ENCODE peak calls at places on chromosomes 11 and 22, in four cellular contexts. M, E, L and U are unnamed samples.

GRCh38 chr11:119337581-119338317 is 2.9 kb downstream of the C1QTNF5 start:
- DNase-seq in E (no peak), M (no peak), L (no peak), U (peak; percentile 75)

GRCh38 chr11:2409026-2409553 is 8.5 kb downstream of the TSSC4 start:
- DNase-seq in E (no peak), L (no peak), M (no peak), U (no peak)

GRCh38 chr11:45930031-45930794 is 7.8 kb downstream of the LARGE2 start:
- DNase-seq in E (no peak), M (peak; percentile 88), L (peak; percentile 86), U (peak; percentile 63)

GRCh38 chr11:82873919-82874333 is 26.3 kb downstream of the PRCP start:
- DNase-seq in L (no peak), E (no peak), M (no peak), U (no peak)

GRCh38 chr22:39183991-39184585 is 31.6 kb upstream of the CBX7 start:
- DNase-seq in E (peak; percentile 48), M (no peak), L (no peak), U (no peak)

GRCh38 chr22:35191412-35191811 is 65.9 kb upstream of the HMGXB4 start:
- DNase-seq in M (no peak), E (no peak), L (no peak), U (no peak)

GRCh38 chr11:3855808-3856491 is 486 bp downstream of the STIM1 start:
- DNase-seq in M (no peak), E (peak; percentile 87), L (peak; percentile 46), U (peak; percentile 79)

GRCh38 chr22:43356881-43357280 is 13.7 kb upstream of the SCUBE1 start:
- DNase-seq in L (no peak), E (no peak), M (no peak), U (no peak)

GRCh38 chr22:30313527-30314385 is 13.0 kb downstream of the TBC1D10A start:
- DNase-seq in L (no peak), E (no peak), M (no peak), U (no peak)

GRCh38 chr11:41377709-41378394 is 81.6 kb downstream of the LRRC4C start:
- DNase-seq in L (no peak), M (no peak), E (no peak), U (no peak)

DNA sequence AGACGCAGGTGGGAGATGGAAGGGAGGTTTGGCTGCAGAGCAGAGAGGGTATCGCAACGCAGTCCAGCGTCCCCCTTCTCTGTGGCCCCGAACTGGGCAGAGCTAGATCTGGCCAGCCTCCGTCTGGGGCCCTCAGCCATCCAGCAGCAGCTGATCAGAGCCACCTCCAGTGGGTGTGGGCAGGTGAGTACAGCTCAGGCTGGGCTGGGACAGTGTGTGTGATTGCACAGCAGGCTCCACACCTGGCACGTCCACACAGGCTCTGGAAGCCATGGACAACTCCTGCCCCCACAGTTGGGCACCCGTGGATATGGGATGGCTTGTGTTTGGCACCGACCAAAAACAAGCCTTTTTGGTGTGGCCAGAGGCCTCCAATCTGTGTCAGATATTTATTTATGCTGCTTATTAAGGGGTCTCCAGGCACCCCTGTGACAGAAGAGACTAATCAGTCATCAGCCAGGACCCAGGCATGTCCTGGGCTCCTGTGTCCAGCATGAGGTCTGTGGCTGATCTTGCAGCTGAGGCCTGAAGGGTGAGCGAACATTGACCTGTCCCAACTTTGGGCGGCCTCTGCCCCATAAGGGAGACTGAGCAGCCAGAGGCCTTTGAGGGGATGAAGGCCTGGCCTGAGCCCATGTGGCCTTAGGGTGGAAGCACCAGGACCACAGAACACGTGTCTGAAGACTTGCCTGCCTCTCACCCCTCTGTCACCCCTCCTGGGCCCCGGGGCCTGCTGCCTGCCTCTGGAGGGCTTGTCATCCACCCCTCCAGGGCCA is 18.6 kb downstream of the POLR3H start:
- DNase-seq in M (no peak), L (no peak), E (peak; percentile 68), U (no peak)
- TF ChIP-seq POLR2AphosphoS5 in M (no peak), L (no peak), E (no peak), U (no peak)

GRCh38 chr22:24270556-24271405 is at the start of gene SPECC1L:
- DNase-seq in E (peak; percentile 97), M (peak; percentile 71), L (peak; percentile 96), U (peak; percentile 98)
- TF ChIP-seq EP300 in E (no peak), M (no peak), L (no peak), U (no peak)

GRCh38 chr11:72223615-72224586 is 666 bp upstream of the INPPL1 start:
- DNase-seq in E (peak; percentile 87), L (peak; percentile 82), M (no peak), U (peak; percentile 95)
- H3K4me1 ChIP-seq in E (peaks cover 44% of the 10 kb centered on the region), L (peaks cover 37% of the 10 kb centered on the region), M (peaks cover 23% of the 10 kb centered on the region), U (peaks cover 2% of the 10 kb centered on the region)

GRCh38 chr22:50117168-50117762 is 27.5 kb downstream of the MOV10L1 start:
- DNase-seq in E (no peak), M (no peak), L (no peak), U (no peak)
- TF ChIP-seq POLR2AphosphoS5 in E (no peak), M (no peak), L (no peak), U (no peak)

GRCh38 chr11:122242731-122243130 is 126.7 kb upstream of the BLID start:
- DNase-seq in M (no peak), E (no peak), L (no peak), U (no peak)

GRCh38 chr11:122248939-122249338 is 132.9 kb upstream of the BLID start:
- DNase-seq in E (no peak), M (no peak), L (no peak), U (no peak)

GRCh38 chr11:122241561-122241960 is 125.5 kb upstream of the BLID start:
- DNase-seq in E (no peak), L (no peak), M (no peak), U (no peak)

GRCh38 chr11:122248130-122248529 is 132.1 kb upstream of the BLID start:
- DNase-seq in L (no peak), M (no peak), E (no peak), U (no peak)

DNA sequence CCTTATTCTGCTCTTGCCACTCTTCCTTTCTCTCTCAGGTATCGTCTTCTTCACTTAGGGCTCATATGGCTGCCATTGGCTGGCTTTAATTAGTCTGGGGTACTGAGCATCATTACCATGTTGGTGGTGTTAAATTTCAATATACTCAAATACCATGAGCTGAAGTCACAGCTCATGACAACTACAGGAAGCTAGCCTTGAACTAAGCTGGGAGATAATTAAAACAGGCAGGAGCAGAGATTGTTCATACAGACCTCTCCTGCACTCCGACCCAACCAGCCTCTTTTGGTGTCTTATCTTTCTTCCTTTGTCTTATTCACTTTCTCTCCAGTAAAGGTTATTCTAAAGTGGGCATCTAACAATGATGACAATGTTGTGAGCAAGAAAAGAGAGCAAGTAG is 130.9 kb upstream of the BLID start:
- DNase-seq in M (no peak), L (no peak), E (no peak), U (no peak)
- TF ChIP-seq EP300 in M (no peak), L (no peak), E (no peak), U (no peak)

GRCh38 chr11:65293909-65294381 is 20.7 kb upstream of the CDC42EP2 start:
- DNase-seq in L (no peak), M (no peak), E (no peak), U (peak; percentile 93)

GRCh38 chr11:65295571-65296338 is 18.9 kb upstream of the CDC42EP2 start:
- DNase-seq in M (no peak), E (no peak), L (no peak), U (no peak)

GRCh38 chr11:65297026-65297667 is 17.5 kb upstream of the CDC42EP2 start:
- DNase-seq in M (no peak), E (no peak), L (no peak), U (peak; percentile 85)

GRCh38 chr11:65292866-65293265 is 21.8 kb upstream of the CDC42EP2 start:
- DNase-seq in E (no peak), L (no peak), M (no peak), U (no peak)

DNA sequence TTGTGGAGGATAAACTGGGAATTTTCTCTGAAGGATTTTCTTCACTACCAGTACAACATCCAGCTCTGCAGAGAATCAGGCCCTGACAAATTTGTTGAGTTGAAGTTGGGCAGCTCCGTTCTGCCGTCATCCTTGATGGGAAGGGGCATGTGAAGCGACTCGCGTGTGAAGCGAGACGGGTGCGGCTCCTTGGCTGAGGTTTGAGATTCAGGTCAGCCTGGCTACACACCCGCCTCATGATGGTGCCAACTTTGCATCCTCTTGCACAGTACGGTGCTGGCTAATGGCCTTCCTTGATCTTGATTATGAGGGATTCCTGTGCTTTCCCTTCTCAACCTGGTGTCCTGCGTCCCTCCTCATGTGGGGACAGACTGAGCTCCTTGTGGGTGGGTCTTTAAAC is 19.7 kb upstream of the CDC42EP2 start:
- DNase-seq in M (no peak), L (no peak), E (no peak), U (no peak)
- H3K4me1 ChIP-seq in M (peaks cover 16% of the 10 kb centered on the region), L (peaks cover 80% of the 10 kb centered on the region), E (peaks cover 58% of the 10 kb centered on the region), U (peaks cover 100% of the 10 kb centered on the region)

GRCh38 chr11:30165652-30166051 is 65.2 kb upstream of the FSHB start:
- DNase-seq in L (peak; percentile 65), E (no peak), M (no peak), U (no peak)
- TF ChIP-seq POLR2AphosphoS5 in L (peak; percentile 80), E (no peak), M (no peak), U (no peak)

GRCh38 chr22:24576793-24577192 is 16.1 kb downstream of the LRRC75B start:
- DNase-seq in M (no peak), L (no peak), E (no peak), U (no peak)

GRCh38 chr22:24580276-24580675 is 12.6 kb downstream of the LRRC75B start:
- DNase-seq in L (no peak), M (no peak), E (no peak), U (no peak)

GRCh38 chr22:24579242-24579569 is 13.7 kb downstream of the LRRC75B start:
- DNase-seq in M (no peak), L (no peak), E (no peak), U (no peak)

GRCh38 chr22:24582111-24582814 is 10.6 kb downstream of the LRRC75B start:
- DNase-seq in L (peak; percentile 52), M (no peak), E (no peak), U (peak; percentile 65)

DNA sequence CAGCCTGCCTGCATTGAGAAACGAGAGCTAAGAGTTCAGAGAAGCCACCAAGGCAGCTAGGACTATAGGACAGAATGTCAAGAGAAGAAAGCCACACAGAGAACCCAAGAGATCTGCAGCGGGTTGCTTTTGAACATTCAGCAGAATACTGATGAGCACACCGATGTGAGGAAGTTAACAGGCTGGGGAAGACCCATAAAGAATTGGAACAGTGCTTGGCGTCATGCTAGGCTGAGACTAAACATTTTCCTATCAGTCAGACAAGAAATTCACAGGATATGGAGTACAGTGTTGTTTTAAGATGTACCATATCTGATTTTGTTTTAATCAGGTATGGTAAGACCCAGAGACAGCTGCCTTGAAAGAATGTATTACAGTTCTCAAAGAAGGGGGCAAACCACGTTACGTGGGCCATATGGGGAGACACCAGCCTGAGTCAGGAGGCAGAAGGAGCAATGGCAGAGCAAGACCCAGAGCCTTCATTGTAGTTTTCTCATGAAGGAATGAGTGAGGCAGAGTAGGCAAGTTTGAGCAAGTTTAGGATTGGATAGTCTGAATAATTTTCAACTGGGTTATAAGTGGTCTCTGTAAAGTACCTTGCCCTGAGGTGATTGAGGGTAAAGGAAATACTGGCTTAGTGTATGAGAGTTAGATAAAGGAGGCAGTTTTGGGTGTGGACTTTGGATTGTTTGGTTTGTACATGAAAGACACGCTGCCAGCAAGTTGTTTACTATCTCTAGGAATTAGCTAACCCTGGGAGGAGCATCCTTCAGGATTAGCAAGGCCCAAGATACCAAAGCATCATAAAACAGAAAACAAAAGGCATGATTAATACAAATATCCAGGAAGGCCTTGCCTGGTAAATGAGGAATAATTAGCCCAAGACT is 14.3 kb downstream of the LRRC75B start:
- DNase-seq in M (no peak), L (no peak), E (no peak), U (no peak)
- TF ChIP-seq EP300 in M (no peak), L (no peak), E (no peak), U (no peak)